ENCODE peak calls at places on chromosomes 16 and 17, in seven cellular contexts. One of them, this sample, is unnamed.

GRCh38 chr17:80835816-80836657 is 155.6 kb upstream of the CHMP6 start:
- DNase-seq in astrocyte of the cerebellum: no peak
- DNase-seq in RWPE1: no peak
- DNase-seq in caudate nucleus: no peak
- DNase-seq in stimulated activated CD4-positive, alpha-beta T cell treated with anti-CD3 and anti-CD28 coated beads, Interleukin-2, amount 100 ng/mL, for 4 hours: no peak
- DNase-seq in GM06990: no peak
- DNase-seq in posterior cingulate gyrus: peak
- DNase-seq in this sample: no peak

GRCh38 chr17:78252701-78253635 is 21.5 kb downstream of the TMEM235 start:
- DNase-seq in astrocyte of the cerebellum: no peak
- DNase-seq in RWPE1: no peak
- DNase-seq in caudate nucleus: no peak
- DNase-seq in stimulated activated CD4-positive, alpha-beta T cell treated with anti-CD3 and anti-CD28 coated beads, Interleukin-2, amount 100 ng/mL, for 4 hours: no peak
- DNase-seq in GM06990: no peak
- DNase-seq in posterior cingulate gyrus: no peak
- DNase-seq in this sample: no peak

GRCh38 chr17:78014651-78015050 is 56.1 kb downstream of the TNRC6C start:
- DNase-seq in astrocyte of the cerebellum: no peak
- DNase-seq in RWPE1: no peak
- DNase-seq in caudate nucleus: no peak
- DNase-seq in stimulated activated CD4-positive, alpha-beta T cell treated with anti-CD3 and anti-CD28 coated beads, Interleukin-2, amount 100 ng/mL, for 4 hours: no peak
- DNase-seq in GM06990: no peak
- DNase-seq in posterior cingulate gyrus: no peak
- DNase-seq in this sample: no peak

GRCh38 chr17:68011199-68011665 is 15.0 kb upstream of the C17orf58 start:
- DNase-seq in astrocyte of the cerebellum: no peak
- DNase-seq in RWPE1: peak
- DNase-seq in caudate nucleus: no peak
- DNase-seq in stimulated activated CD4-positive, alpha-beta T cell treated with anti-CD3 and anti-CD28 coated beads, Interleukin-2, amount 100 ng/mL, for 4 hours: peak
- DNase-seq in GM06990: peak
- DNase-seq in posterior cingulate gyrus: no peak
- DNase-seq in this sample: no peak

GRCh38 chr16:68784226-68784625 is 47.1 kb downstream of the CDH1 start:
- DNase-seq in astrocyte of the cerebellum: no peak
- DNase-seq in RWPE1: no peak
- DNase-seq in caudate nucleus: no peak
- DNase-seq in stimulated activated CD4-positive, alpha-beta T cell treated with anti-CD3 and anti-CD28 coated beads, Interleukin-2, amount 100 ng/mL, for 4 hours: no peak
- DNase-seq in GM06990: no peak
- DNase-seq in posterior cingulate gyrus: no peak
- DNase-seq in this sample: no peak

GRCh38 chr17:63930951-63931575 is 1.1 kb downstream of the CD79B start:
- DNase-seq in astrocyte of the cerebellum: no peak
- DNase-seq in RWPE1: no peak
- DNase-seq in caudate nucleus: no peak
- DNase-seq in stimulated activated CD4-positive, alpha-beta T cell treated with anti-CD3 and anti-CD28 coated beads, Interleukin-2, amount 100 ng/mL, for 4 hours: peak
- DNase-seq in GM06990: peak
- DNase-seq in posterior cingulate gyrus: no peak
- DNase-seq in this sample: no peak

GRCh38 chr17:44915321-44915726 is at the start of gene GFAP:
- DNase-seq in astrocyte of the cerebellum: no peak
- DNase-seq in RWPE1: no peak
- DNase-seq in caudate nucleus: no peak
- DNase-seq in stimulated activated CD4-positive, alpha-beta T cell treated with anti-CD3 and anti-CD28 coated beads, Interleukin-2, amount 100 ng/mL, for 4 hours: no peak
- DNase-seq in GM06990: no peak
- DNase-seq in posterior cingulate gyrus: no peak
- DNase-seq in this sample: no peak

GRCh38 chr16:81457326-81458133 is 12.9 kb downstream of the CMIP start:
- DNase-seq in astrocyte of the cerebellum: no peak
- DNase-seq in RWPE1: peak
- DNase-seq in caudate nucleus: no peak
- DNase-seq in stimulated activated CD4-positive, alpha-beta T cell treated with anti-CD3 and anti-CD28 coated beads, Interleukin-2, amount 100 ng/mL, for 4 hours: no peak
- DNase-seq in GM06990: no peak
- DNase-seq in posterior cingulate gyrus: no peak
- DNase-seq in this sample: peak

GRCh38 chr17:48457080-48457836 is 27.2 kb upstream of the SKAP1 start:
- DNase-seq in astrocyte of the cerebellum: peak
- DNase-seq in RWPE1: peak
- DNase-seq in caudate nucleus: no peak
- DNase-seq in stimulated activated CD4-positive, alpha-beta T cell treated with anti-CD3 and anti-CD28 coated beads, Interleukin-2, amount 100 ng/mL, for 4 hours: peak
- DNase-seq in GM06990: peak
- DNase-seq in posterior cingulate gyrus: peak
- DNase-seq in this sample: no peak

GRCh38 chr16:57774886-57775285 is 27.4 kb downstream of the KIFC3 start:
- DNase-seq in astrocyte of the cerebellum: no peak
- DNase-seq in RWPE1: no peak
- DNase-seq in caudate nucleus: no peak
- DNase-seq in stimulated activated CD4-positive, alpha-beta T cell treated with anti-CD3 and anti-CD28 coated beads, Interleukin-2, amount 100 ng/mL, for 4 hours: no peak
- DNase-seq in GM06990: no peak
- DNase-seq in posterior cingulate gyrus: no peak
- DNase-seq in this sample: no peak

GRCh38 chr17:44533533-44534246 is 23.6 kb upstream of the FZD2 start:
- DNase-seq in astrocyte of the cerebellum: peak
- DNase-seq in RWPE1: peak
- DNase-seq in caudate nucleus: no peak
- DNase-seq in stimulated activated CD4-positive, alpha-beta T cell treated with anti-CD3 and anti-CD28 coated beads, Interleukin-2, amount 100 ng/mL, for 4 hours: peak
- DNase-seq in GM06990: peak
- DNase-seq in posterior cingulate gyrus: peak
- DNase-seq in this sample: peak

GRCh38 chr16:11190585-11191565 is 65.1 kb downstream of the SOCS1 start:
- DNase-seq in astrocyte of the cerebellum: no peak
- DNase-seq in RWPE1: no peak
- DNase-seq in caudate nucleus: no peak
- DNase-seq in stimulated activated CD4-positive, alpha-beta T cell treated with anti-CD3 and anti-CD28 coated beads, Interleukin-2, amount 100 ng/mL, for 4 hours: no peak
- DNase-seq in GM06990: no peak
- DNase-seq in posterior cingulate gyrus: no peak
- DNase-seq in this sample: no peak